ENCODE peak calls at places on chromosomes 5 and 9, in seven cellular contexts. One of them, this sample, is unnamed. For H3K9me2, the result is how much of the 10 kb centered on the place peaks cover.

GRCh38 chr9:110123364-110124095 is 84.4 kb downstream of the C9orf152 start:
- DNase-seq in MM.1S: no peak
- DNase-seq in hepatocyte: no peak
- DNase-seq in GM23248: peak
- DNase-seq in HCT116: no peak
- DNase-seq in PC-3: no peak
- DNase-seq in GM23338: no peak
- DNase-seq in this sample: no peak

GRCh38 chr5:150082889-150083288 is 3.5 kb downstream of the CSF1R start:
- DNase-seq in HCT116: no peak
- DNase-seq in GM23248: no peak
- DNase-seq in hepatocyte: no peak
- DNase-seq in PC-3: no peak
- DNase-seq in GM23338: no peak
- DNase-seq in MM.1S: no peak
- DNase-seq in this sample: no peak

GRCh38 chr5:108681079-108681921 is 66.4 kb upstream of the FER start:
- DNase-seq in HCT116: peak
- DNase-seq in PC-3: peak
- DNase-seq in GM23248: peak
- DNase-seq in MM.1S: peak
- DNase-seq in GM23338: peak
- DNase-seq in hepatocyte: peak
- DNase-seq in this sample: peak

GRCh38 chr9:80560976-80561375 is 989.2 kb downstream of the TLE4 start:
- DNase-seq in GM23248: no peak
- DNase-seq in HCT116: no peak
- DNase-seq in hepatocyte: no peak
- DNase-seq in MM.1S: no peak
- DNase-seq in PC-3: peak
- DNase-seq in GM23338: no peak
- DNase-seq in this sample: no peak

GRCh38 chr5:97163360-97163764 is 19.7 kb downstream of the RIOK2 start:
- DNase-seq in GM23248: peak
- DNase-seq in PC-3: peak
- DNase-seq in hepatocyte: no peak
- DNase-seq in GM23338: no peak
- DNase-seq in HCT116: no peak
- DNase-seq in MM.1S: no peak
- DNase-seq in this sample: peak

GRCh38 chr5:74766348-74766886 is 500 bp downstream of the GFM2 start:
- DNase-seq in GM23338: peak
- DNase-seq in GM23248: peak
- DNase-seq in MM.1S: peak
- DNase-seq in PC-3: peak
- DNase-seq in hepatocyte: peak
- DNase-seq in HCT116: peak
- DNase-seq in this sample: peak

GRCh38 chr9:133008406-133008805 is 22.4 kb upstream of the GTF3C5 start:
- DNase-seq in HCT116: no peak
- DNase-seq in GM23338: no peak
- DNase-seq in hepatocyte: peak
- DNase-seq in MM.1S: no peak
- DNase-seq in PC-3: no peak
- DNase-seq in GM23248: no peak
- DNase-seq in this sample: no peak

GRCh38 chr5:4928409-4928808 is 211.7 kb upstream of the ADAMTS16 start:
- DNase-seq in GM23338: no peak
- DNase-seq in MM.1S: no peak
- DNase-seq in PC-3: no peak
- DNase-seq in GM23248: no peak
- DNase-seq in HCT116: no peak
- DNase-seq in hepatocyte: no peak
- DNase-seq in this sample: no peak

GRCh38 chr9:93896496-93897033 is 58.6 kb downstream of the BARX1 start:
- DNase-seq in GM23338: no peak
- DNase-seq in HCT116: no peak
- DNase-seq in MM.1S: no peak
- DNase-seq in hepatocyte: no peak
- DNase-seq in GM23248: no peak
- DNase-seq in PC-3: no peak
- DNase-seq in this sample: no peak

GRCh38 chr5:10866913-10867312 is 105.9 kb upstream of the DAP start:
- DNase-seq in hepatocyte: no peak
- DNase-seq in MM.1S: no peak
- DNase-seq in PC-3: peak
- DNase-seq in HCT116: no peak
- DNase-seq in GM23248: no peak
- DNase-seq in GM23338: peak
- DNase-seq in this sample: no peak

GRCh38 chr5:39399135-39400036 is 25.4 kb downstream of the DAB2 start:
- DNase-seq in GM23248: peak
- DNase-seq in HCT116: peak
- DNase-seq in MM.1S: no peak
- DNase-seq in PC-3: peak
- DNase-seq in GM23338: peak
- DNase-seq in hepatocyte: peak
- DNase-seq in this sample: no peak

GRCh38 chr9:86706391-86706790 is 240.9 kb downstream of the GAS1 start:
- DNase-seq in MM.1S: no peak
- DNase-seq in hepatocyte: no peak
- DNase-seq in HCT116: no peak
- DNase-seq in PC-3: no peak
- DNase-seq in GM23338: peak
- DNase-seq in GM23248: peak
- DNase-seq in this sample: no peak
- H3K9me2 ChIP-seq in MM.1S: under half
- H3K9me2 ChIP-seq in hepatocyte: under half
- H3K9me2 ChIP-seq in HCT116: under half
- H3K9me2 ChIP-seq in PC-3: under half
- H3K9me2 ChIP-seq in GM23338: under half
- H3K9me2 ChIP-seq in GM23248: under half
- H3K9me2 ChIP-seq in this sample: under half

DNA sequence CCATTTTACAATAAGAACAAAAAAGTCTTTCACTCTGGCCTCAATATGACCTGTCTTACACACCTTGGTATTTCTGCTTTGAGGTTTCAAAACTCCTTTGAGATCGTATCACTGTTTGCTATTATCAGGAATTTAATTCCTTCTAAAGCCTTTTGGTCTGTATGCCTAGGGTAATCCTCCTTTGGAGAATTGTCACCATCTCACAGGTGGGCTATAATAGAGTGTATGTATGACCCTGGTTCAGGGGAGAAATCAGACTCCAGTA is 13.7 kb downstream of the CMYA5 start:
- DNase-seq in HCT116: no peak
- DNase-seq in GM23338: no peak
- DNase-seq in GM23248: no peak
- DNase-seq in MM.1S: no peak
- DNase-seq in hepatocyte: no peak
- DNase-seq in PC-3: no peak
- DNase-seq in this sample: no peak
- TF ChIP-seq EZH2phosphoT487 in HCT116: no peak
- TF ChIP-seq EZH2phosphoT487 in GM23338: no peak
- TF ChIP-seq EZH2phosphoT487 in GM23248: no peak
- TF ChIP-seq EZH2phosphoT487 in MM.1S: no peak
- TF ChIP-seq EZH2phosphoT487 in hepatocyte: no peak
- TF ChIP-seq EZH2phosphoT487 in PC-3: no peak
- TF ChIP-seq EZH2phosphoT487 in this sample: no peak

GRCh38 chr9:131484560-131485185 is 18.0 kb upstream of the POMT1 start:
- DNase-seq in hepatocyte: no peak
- DNase-seq in HCT116: no peak
- DNase-seq in GM23248: no peak
- DNase-seq in GM23338: no peak
- DNase-seq in PC-3: no peak
- DNase-seq in MM.1S: no peak
- DNase-seq in this sample: no peak
- H3K9me2 ChIP-seq in hepatocyte: under half
- H3K9me2 ChIP-seq in HCT116: under half
- H3K9me2 ChIP-seq in GM23248: under half
- H3K9me2 ChIP-seq in GM23338: under half
- H3K9me2 ChIP-seq in PC-3: under half
- H3K9me2 ChIP-seq in MM.1S: under half
- H3K9me2 ChIP-seq in this sample: under half

GRCh38 chr5:103562453-103563157 is at the start of gene NUDT12:
- DNase-seq in PC-3: peak
- DNase-seq in MM.1S: peak
- DNase-seq in GM23248: peak
- DNase-seq in GM23338: peak
- DNase-seq in HCT116: peak
- DNase-seq in hepatocyte: peak
- DNase-seq in this sample: no peak
- TF ChIP-seq EZH2phosphoT487 in PC-3: no peak
- TF ChIP-seq EZH2phosphoT487 in MM.1S: no peak
- TF ChIP-seq EZH2phosphoT487 in GM23248: no peak
- TF ChIP-seq EZH2phosphoT487 in GM23338: no peak
- TF ChIP-seq EZH2phosphoT487 in HCT116: no peak
- TF ChIP-seq EZH2phosphoT487 in hepatocyte: no peak
- TF ChIP-seq EZH2phosphoT487 in this sample: no peak

GRCh38 chr9:13215791-13216554 is 63.5 kb downstream of the MPDZ start:
- DNase-seq in MM.1S: no peak
- DNase-seq in GM23338: no peak
- DNase-seq in PC-3: no peak
- DNase-seq in HCT116: no peak
- DNase-seq in hepatocyte: no peak
- DNase-seq in GM23248: no peak
- DNase-seq in this sample: no peak

GRCh38 chr9:13224366-13224765 is 55.1 kb downstream of the MPDZ start:
- DNase-seq in GM23248: no peak
- DNase-seq in PC-3: no peak
- DNase-seq in hepatocyte: no peak
- DNase-seq in HCT116: no peak
- DNase-seq in GM23338: no peak
- DNase-seq in MM.1S: no peak
- DNase-seq in this sample: no peak

GRCh38 chr9:13221741-13222140 is 57.8 kb downstream of the MPDZ start:
- DNase-seq in HCT116: no peak
- DNase-seq in GM23338: no peak
- DNase-seq in PC-3: no peak
- DNase-seq in GM23248: no peak
- DNase-seq in hepatocyte: no peak
- DNase-seq in MM.1S: no peak
- DNase-seq in this sample: no peak

DNA sequence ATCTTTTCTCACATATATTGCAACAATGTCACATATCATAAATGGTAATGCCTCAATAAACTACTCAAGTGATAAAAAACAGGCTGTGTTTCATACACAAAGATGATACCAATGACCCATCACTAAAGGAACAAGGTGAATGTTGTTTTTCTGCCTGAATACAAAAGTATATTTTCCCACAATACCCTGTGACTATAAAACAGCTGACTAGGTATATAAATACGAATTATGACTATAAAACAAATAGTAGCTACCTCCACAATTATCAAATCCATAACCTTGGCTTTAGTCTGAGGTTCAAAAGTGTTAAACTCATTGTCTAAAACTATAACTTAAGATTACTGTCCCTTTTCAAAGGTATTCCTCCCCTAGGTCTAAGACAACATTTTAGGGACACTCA is 58.7 kb downstream of the MPDZ start:
- DNase-seq in hepatocyte: no peak
- DNase-seq in GM23338: no peak
- DNase-seq in PC-3: no peak
- DNase-seq in HCT116: no peak
- DNase-seq in MM.1S: no peak
- DNase-seq in GM23248: no peak
- DNase-seq in this sample: no peak
- H3K9me2 ChIP-seq in hepatocyte: under half
- H3K9me2 ChIP-seq in GM23338: under half
- H3K9me2 ChIP-seq in PC-3: under half
- H3K9me2 ChIP-seq in HCT116: under half
- H3K9me2 ChIP-seq in MM.1S: under half
- H3K9me2 ChIP-seq in GM23248: under half
- H3K9me2 ChIP-seq in this sample: under half

GRCh38 chr9:97866300-97866699 is 13.3 kb downstream of the FOXE1 start:
- DNase-seq in MM.1S: no peak
- DNase-seq in GM23338: no peak
- DNase-seq in HCT116: no peak
- DNase-seq in GM23248: no peak
- DNase-seq in PC-3: no peak
- DNase-seq in hepatocyte: no peak
- DNase-seq in this sample: peak

GRCh38 chr9:97866848-97867247 is 13.8 kb downstream of the FOXE1 start:
- DNase-seq in HCT116: no peak
- DNase-seq in hepatocyte: no peak
- DNase-seq in GM23248: no peak
- DNase-seq in PC-3: no peak
- DNase-seq in MM.1S: no peak
- DNase-seq in GM23338: no peak
- DNase-seq in this sample: peak

GRCh38 chr9:97863314-97863713 is 10.3 kb downstream of the FOXE1 start:
- DNase-seq in GM23248: no peak
- DNase-seq in GM23338: no peak
- DNase-seq in MM.1S: no peak
- DNase-seq in PC-3: no peak
- DNase-seq in hepatocyte: no peak
- DNase-seq in HCT116: no peak
- DNase-seq in this sample: no peak

GRCh38 chr9:97861148-97861475 is 8.1 kb downstream of the FOXE1 start:
- DNase-seq in GM23338: no peak
- DNase-seq in PC-3: no peak
- DNase-seq in hepatocyte: no peak
- DNase-seq in MM.1S: no peak
- DNase-seq in GM23248: no peak
- DNase-seq in HCT116: no peak
- DNase-seq in this sample: no peak

DNA sequence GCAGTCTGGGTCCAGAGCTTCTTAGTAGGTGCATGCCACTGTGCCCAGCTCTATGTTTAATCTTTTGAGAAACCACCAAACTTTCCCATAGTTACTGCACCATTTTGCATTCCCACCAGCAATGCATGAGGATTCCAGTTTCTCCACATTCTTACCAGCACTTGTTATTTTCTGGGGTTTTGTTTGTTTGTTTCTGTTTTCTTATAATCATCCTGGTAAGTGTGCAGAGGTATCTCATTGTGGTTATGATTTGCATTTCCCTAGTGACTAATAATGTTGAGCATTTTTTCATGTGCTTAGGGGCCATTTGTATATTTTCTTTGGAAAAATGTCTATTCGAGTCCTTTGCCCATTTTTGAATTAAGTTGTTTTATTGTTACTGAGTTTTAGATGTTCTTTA is 11.4 kb downstream of the FOXE1 start:
- DNase-seq in MM.1S: no peak
- DNase-seq in hepatocyte: no peak
- DNase-seq in GM23338: no peak
- DNase-seq in PC-3: peak
- DNase-seq in HCT116: no peak
- DNase-seq in GM23248: no peak
- DNase-seq in this sample: no peak
- TF ChIP-seq EZH2phosphoT487 in MM.1S: no peak
- TF ChIP-seq EZH2phosphoT487 in hepatocyte: no peak
- TF ChIP-seq EZH2phosphoT487 in GM23338: no peak
- TF ChIP-seq EZH2phosphoT487 in PC-3: no peak
- TF ChIP-seq EZH2phosphoT487 in HCT116: no peak
- TF ChIP-seq EZH2phosphoT487 in GM23248: no peak
- TF ChIP-seq EZH2phosphoT487 in this sample: no peak

DNA sequence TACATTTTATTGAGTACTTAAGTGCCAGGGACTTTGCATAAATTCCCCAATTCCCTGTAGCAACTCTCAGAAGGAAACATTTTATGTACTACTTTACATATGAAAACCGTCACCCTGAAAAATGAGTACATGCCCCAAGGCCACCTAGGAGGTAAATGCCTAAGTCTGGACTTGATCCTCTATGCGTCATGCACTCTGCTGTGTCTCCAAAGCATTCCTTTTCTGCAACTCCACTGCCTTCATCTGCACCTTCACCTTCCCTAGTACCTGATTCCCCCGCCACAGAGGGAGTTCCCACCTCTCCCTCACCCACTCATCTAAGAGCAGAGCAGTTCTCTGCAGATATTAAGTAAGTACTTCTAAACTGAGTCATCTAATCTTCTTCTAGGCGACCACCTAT is 75.2 kb upstream of the HRH2 start:
- DNase-seq in GM23338: no peak
- DNase-seq in PC-3: no peak
- DNase-seq in HCT116: no peak
- DNase-seq in hepatocyte: no peak
- DNase-seq in MM.1S: no peak
- DNase-seq in GM23248: no peak
- DNase-seq in this sample: no peak
- H3K9me2 ChIP-seq in GM23338: under half
- H3K9me2 ChIP-seq in PC-3: under half
- H3K9me2 ChIP-seq in HCT116: under half
- H3K9me2 ChIP-seq in hepatocyte: under half
- H3K9me2 ChIP-seq in MM.1S: under half
- H3K9me2 ChIP-seq in GM23248: under half
- H3K9me2 ChIP-seq in this sample: under half

This sample was measured in OCI-LY7.